ENCODE peak calls at places on chromosomes 11 and 22, in four cellular contexts. One of them, this sample, is unnamed.

GRCh38 chr11:61771995-61772455 is 19.6 kb downstream of the MYRF start:
- DNase-seq in tibial nerve: no peak
- DNase-seq in ovary: no peak
- DNase-seq in A549: no peak
- DNase-seq in this sample: no peak

GRCh38 chr11:67610302-67610868 is 3.6 kb downstream of the NDUFV1 start:
- DNase-seq in ovary: no peak
- DNase-seq in A549: no peak
- DNase-seq in tibial nerve: no peak
- DNase-seq in this sample: no peak

GRCh38 chr11:116725434-116726221 is 47.2 kb downstream of the BUD13 start:
- DNase-seq in A549: no peak
- DNase-seq in ovary: no peak
- DNase-seq in tibial nerve: no peak
- DNase-seq in this sample: no peak

GRCh38 chr11:1153951-1154487 is 3.7 kb upstream of the MUC5AC start:
- DNase-seq in A549: peak
- DNase-seq in ovary: no peak
- DNase-seq in tibial nerve: peak
- DNase-seq in this sample: no peak

GRCh38 chr11:105132716-105133511 is 6.7 kb downstream of the CARD18 start:
- DNase-seq in tibial nerve: no peak
- DNase-seq in ovary: no peak
- DNase-seq in A549: no peak
- DNase-seq in this sample: no peak

GRCh38 chr11:1384206-1384965 is 5.3 kb upstream of the BRSK2 start:
- DNase-seq in tibial nerve: no peak
- DNase-seq in ovary: no peak
- DNase-seq in A549: no peak
- DNase-seq in this sample: no peak

GRCh38 chr11:14894657-14895598 is 2.9 kb upstream of the CYP2R1 start:
- DNase-seq in ovary: no peak
- DNase-seq in tibial nerve: peak
- DNase-seq in A549: no peak
- DNase-seq in this sample: no peak

GRCh38 chr22:47921906-47922305 is 1159.5 kb downstream of the TBC1D22A start:
- DNase-seq in A549: no peak
- DNase-seq in ovary: no peak
- DNase-seq in tibial nerve: no peak
- DNase-seq in this sample: peak

GRCh38 chr22:37618674-37619073 is 10.0 kb downstream of the GGA1 start:
- DNase-seq in tibial nerve: no peak
- DNase-seq in A549: no peak
- DNase-seq in ovary: no peak
- DNase-seq in this sample: no peak

GRCh38 chr11:120324932-120325810 is at the start of gene TLCD5:
- DNase-seq in A549: peak
- DNase-seq in tibial nerve: peak
- DNase-seq in ovary: peak
- DNase-seq in this sample: no peak

GRCh38 chr22:20084547-20085413 is 4.7 kb downstream of the DGCR8 start:
- DNase-seq in ovary: no peak
- DNase-seq in A549: peak
- DNase-seq in tibial nerve: no peak
- DNase-seq in this sample: no peak

GRCh38 chr11:68150029-68150428 is 28.8 kb upstream of the CHKA start:
- DNase-seq in A549: no peak
- DNase-seq in tibial nerve: no peak
- DNase-seq in ovary: no peak
- DNase-seq in this sample: no peak

GRCh38 chr22:23152238-23153114 is 7.2 kb downstream of the RAB36 start:
- DNase-seq in A549: no peak
- DNase-seq in ovary: no peak
- DNase-seq in tibial nerve: no peak
- DNase-seq in this sample: no peak

GRCh38 chr11:1832181-1832988 is 2.4 kb upstream of the SYT8 start:
- DNase-seq in tibial nerve: no peak
- DNase-seq in ovary: peak
- DNase-seq in A549: peak
- DNase-seq in this sample: no peak

GRCh38 chr22:43186272-43187170 is at the start of gene TTLL12:
- DNase-seq in A549: peak
- DNase-seq in tibial nerve: no peak
- DNase-seq in ovary: peak
- DNase-seq in this sample: no peak

GRCh38 chr11:2481253-2481652 is 36.4 kb downstream of the KCNQ1 start:
- DNase-seq in A549: no peak
- DNase-seq in tibial nerve: no peak
- DNase-seq in ovary: no peak
- DNase-seq in this sample: no peak

GRCh38 chr11:130052556-130052955 is 17.1 kb upstream of the APLP2 start:
- DNase-seq in ovary: no peak
- DNase-seq in tibial nerve: no peak
- DNase-seq in A549: no peak
- DNase-seq in this sample: no peak

GRCh38 chr11:32231909-32232493 is 141.1 kb downstream of the RCN1 start:
- DNase-seq in ovary: no peak
- DNase-seq in A549: peak
- DNase-seq in tibial nerve: no peak
- DNase-seq in this sample: peak

GRCh38 chr11:848380-848931 is 5.8 kb downstream of the TSPAN4 start:
- DNase-seq in ovary: no peak
- DNase-seq in A549: peak
- DNase-seq in tibial nerve: no peak
- DNase-seq in this sample: no peak

GRCh38 chr22:47161631-47162030 is 399.2 kb downstream of the TBC1D22A start:
- DNase-seq in tibial nerve: no peak
- DNase-seq in A549: no peak
- DNase-seq in ovary: no peak
- DNase-seq in this sample: no peak

GRCh38 chr11:35811783-35812182 is 132.1 kb upstream of the LDLRAD3 start:
- DNase-seq in A549: no peak
- DNase-seq in ovary: no peak
- DNase-seq in tibial nerve: no peak
- DNase-seq in this sample: no peak

GRCh38 chr22:17477401-17477833 is 85.9 kb upstream of the SLC25A18 start:
- DNase-seq in A549: no peak
- DNase-seq in tibial nerve: peak
- DNase-seq in ovary: peak
- DNase-seq in this sample: no peak

DNA sequence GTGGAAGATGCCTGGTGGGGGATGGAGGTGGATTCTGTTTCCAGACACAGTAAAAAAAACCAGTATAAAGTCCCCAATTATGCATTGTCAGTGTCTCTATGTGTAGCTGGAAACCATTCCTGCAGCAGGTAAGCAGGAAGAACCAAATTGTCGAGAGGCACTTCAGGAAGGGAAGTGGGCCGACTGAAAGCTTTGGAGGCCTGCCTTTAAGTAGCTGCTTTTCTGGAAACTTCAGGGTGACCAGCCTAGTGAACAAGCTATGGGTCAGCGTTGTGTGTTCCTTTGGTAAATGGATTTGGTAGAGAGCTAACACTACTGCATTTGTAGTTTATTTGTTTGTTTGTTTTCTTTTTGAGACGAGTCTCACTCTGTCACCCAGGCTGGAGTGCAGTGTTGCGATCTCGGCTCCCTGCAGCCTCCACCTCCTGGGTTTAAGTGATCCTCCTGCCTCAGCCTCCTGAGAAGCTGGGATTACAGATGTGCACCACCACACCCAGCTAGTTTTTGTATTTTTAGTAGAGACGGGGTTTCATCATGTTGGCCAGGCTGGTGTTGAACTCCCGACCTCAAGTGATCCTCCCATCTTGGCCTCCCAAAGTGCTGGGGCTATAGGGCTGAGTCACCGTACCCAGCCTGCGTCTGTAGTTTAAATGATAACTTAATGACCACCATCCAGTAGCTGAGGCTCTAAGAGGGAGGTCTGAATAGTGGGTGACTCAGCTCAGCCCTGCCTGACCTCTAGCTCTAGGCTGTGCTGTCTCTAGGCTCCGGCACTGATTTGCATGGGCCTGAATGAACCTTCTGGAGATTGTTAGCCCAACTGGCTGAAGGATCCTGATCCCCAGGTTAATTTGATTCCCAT is 12.8 kb downstream of the PTPRJ start:
- DNase-seq in A549: peak
- DNase-seq in tibial nerve: no peak
- DNase-seq in ovary: no peak
- DNase-seq in this sample: no peak
- TF ChIP-seq EP300 in A549: peak
- TF ChIP-seq EP300 in tibial nerve: no peak
- TF ChIP-seq EP300 in ovary: no peak
- TF ChIP-seq EP300 in this sample: no peak

GRCh38 chr11:93587858-93588581 is 44.8 kb upstream of the SMCO4 start:
- DNase-seq in ovary: no peak
- DNase-seq in tibial nerve: no peak
- DNase-seq in A549: no peak
- DNase-seq in this sample: peak
- TF ChIP-seq EP300 in ovary: no peak
- TF ChIP-seq EP300 in tibial nerve: no peak
- TF ChIP-seq EP300 in A549: no peak
- TF ChIP-seq EP300 in this sample: no peak

GRCh38 chr22:50018608-50019291 is 6.2 kb upstream of the IL17REL start:
- DNase-seq in ovary: no peak
- DNase-seq in tibial nerve: no peak
- DNase-seq in A549: no peak
- DNase-seq in this sample: no peak
- TF ChIP-seq EP300 in ovary: no peak
- TF ChIP-seq EP300 in tibial nerve: no peak
- TF ChIP-seq EP300 in A549: no peak
- TF ChIP-seq EP300 in this sample: no peak

GRCh38 chr11:7501894-7502293 is 11.9 kb upstream of the PPFIBP2 start:
- DNase-seq in tibial nerve: no peak
- DNase-seq in ovary: no peak
- DNase-seq in A549: no peak
- DNase-seq in this sample: no peak

GRCh38 chr11:7500251-7500650 is 13.5 kb upstream of the PPFIBP2 start:
- DNase-seq in tibial nerve: no peak
- DNase-seq in ovary: no peak
- DNase-seq in A549: no peak
- DNase-seq in this sample: no peak

GRCh38 chr11:7498193-7498592 is 12.9 kb downstream of the OLFML1 start:
- DNase-seq in tibial nerve: no peak
- DNase-seq in A549: no peak
- DNase-seq in ovary: no peak
- DNase-seq in this sample: no peak

GRCh38 chr11:7499046-7499445 is 13.7 kb downstream of the OLFML1 start:
- DNase-seq in A549: no peak
- DNase-seq in tibial nerve: no peak
- DNase-seq in ovary: no peak
- DNase-seq in this sample: no peak

DNA sequence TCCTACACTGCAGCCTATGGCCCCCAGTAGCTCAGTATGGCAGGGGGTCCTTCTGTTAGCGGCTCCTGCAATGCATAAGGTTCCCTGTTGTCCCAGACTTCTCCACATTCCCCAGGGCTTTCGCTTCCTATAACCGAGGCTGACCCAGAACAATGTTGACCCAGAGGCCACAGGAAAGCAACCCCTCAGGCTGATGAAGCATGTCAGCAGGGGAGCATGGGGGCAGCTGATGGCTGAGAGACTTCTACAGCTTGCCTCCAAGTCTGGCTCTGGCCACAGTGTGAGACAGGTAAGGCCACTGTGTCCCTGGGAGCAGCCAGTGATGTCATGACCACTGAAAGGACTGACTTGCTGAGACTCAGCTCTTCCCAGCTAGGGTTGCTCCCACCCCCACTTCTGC is 12.5 kb upstream of the PPFIBP2 start:
- DNase-seq in ovary: no peak
- DNase-seq in A549: no peak
- DNase-seq in tibial nerve: no peak
- DNase-seq in this sample: no peak
- TF ChIP-seq EP300 in ovary: no peak
- TF ChIP-seq EP300 in A549: no peak
- TF ChIP-seq EP300 in tibial nerve: no peak
- TF ChIP-seq EP300 in this sample: no peak

DNA sequence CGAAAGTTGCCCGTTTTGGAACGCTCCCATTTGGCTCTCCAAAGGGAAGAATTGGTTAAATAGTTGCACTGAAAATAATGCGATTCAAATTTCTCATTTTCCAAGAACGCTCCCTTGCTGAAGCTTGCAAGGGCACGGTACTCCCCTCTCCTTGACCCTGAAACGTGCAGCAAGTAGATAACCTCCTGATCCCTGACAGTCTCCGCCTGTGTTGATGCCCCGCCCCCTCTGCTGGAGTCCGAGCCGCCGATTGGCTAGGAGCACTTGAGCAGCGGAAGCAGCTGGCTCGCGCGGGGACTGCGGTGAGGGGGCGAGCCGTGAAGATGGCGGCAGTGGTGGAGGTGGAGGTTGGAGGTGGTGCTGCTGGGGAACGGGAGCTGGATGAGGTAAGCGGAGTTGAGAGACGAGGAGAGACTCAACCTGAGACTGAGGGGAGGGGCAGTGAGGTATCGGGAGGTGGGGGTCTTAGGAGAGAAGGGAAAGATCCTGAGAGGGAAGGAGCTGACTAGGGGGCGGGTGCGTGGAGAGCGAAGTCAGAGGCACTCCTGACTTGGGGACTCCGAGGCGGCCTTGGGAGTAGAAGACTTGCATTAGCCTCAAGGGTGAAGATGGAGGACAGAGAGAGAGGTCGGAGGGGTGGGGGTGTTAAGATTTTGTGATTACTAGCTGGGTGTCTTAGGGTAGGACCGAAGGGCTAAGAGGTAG is at the start of gene RNF121:
- DNase-seq in tibial nerve: peak
- DNase-seq in ovary: peak
- DNase-seq in A549: peak
- DNase-seq in this sample: peak
- TF ChIP-seq EP300 in tibial nerve: peak
- TF ChIP-seq EP300 in ovary: no peak
- TF ChIP-seq EP300 in A549: no peak
- TF ChIP-seq EP300 in this sample: no peak

GRCh38 chr11:118911880-118912741 is 13.6 kb downstream of the BCL9L start:
- DNase-seq in A549: no peak
- DNase-seq in ovary: peak
- DNase-seq in tibial nerve: peak
- DNase-seq in this sample: peak
- TF ChIP-seq EP300 in A549: peak
- TF ChIP-seq EP300 in ovary: no peak
- TF ChIP-seq EP300 in tibial nerve: peak
- TF ChIP-seq EP300 in this sample: no peak

DNA sequence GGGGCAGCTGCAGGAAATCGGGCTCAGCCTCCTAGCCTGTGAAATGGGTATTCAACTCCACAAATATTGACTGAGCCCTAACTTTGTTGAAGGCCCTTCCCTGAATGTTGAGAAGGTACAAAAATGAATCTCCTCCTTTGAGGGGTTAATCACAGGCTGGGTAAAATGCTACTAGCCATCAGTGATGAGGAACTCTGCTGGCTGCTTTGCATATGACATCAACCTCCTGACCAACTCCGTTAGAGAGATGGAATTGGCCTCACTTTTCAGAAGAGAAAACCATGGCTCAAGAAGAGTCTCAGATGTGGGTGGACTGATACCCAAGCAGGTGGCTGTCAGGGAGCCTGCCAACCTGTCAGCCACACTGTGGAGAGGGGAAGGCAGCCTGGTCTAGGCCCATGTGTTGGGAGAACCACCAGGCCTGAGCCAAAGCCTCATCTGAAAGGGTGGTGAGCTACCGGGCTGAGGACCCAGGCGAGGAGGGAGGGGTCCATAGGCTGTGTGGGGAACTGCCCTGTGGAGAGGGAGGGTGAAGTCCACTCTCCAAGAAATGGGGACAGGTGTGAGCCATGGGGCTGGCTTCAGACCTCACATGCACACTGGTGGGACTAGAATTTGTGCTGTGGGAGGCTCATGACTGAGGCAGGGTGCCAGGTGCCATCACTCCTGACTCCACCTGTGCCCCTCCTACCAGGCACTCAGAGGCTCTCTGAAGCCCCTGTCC is 11.8 kb downstream of the CDCA5 start:
- DNase-seq in A549: no peak
- DNase-seq in tibial nerve: no peak
- DNase-seq in ovary: no peak
- DNase-seq in this sample: no peak
- TF ChIP-seq EP300 in A549: no peak
- TF ChIP-seq EP300 in tibial nerve: no peak
- TF ChIP-seq EP300 in ovary: no peak
- TF ChIP-seq EP300 in this sample: no peak